ENCODE peak calls at places on chromosome 12, in four cellular contexts. C is aorta, W is PC-9, M is HepG2. O is an unnamed sample.

GRCh38 chr12:127284870-127285431 is 982.0 kb upstream of the TMEM132C start:
- DNase-seq in C (peak; percentile 53), W (no peak), M (no peak), O (peak; percentile 79)

GRCh38 chr12:104055686-104056388 is 5.8 kb upstream of the GLT8D2 start:
- DNase-seq in C (peak; percentile 46), W (no peak), M (no peak), O (no peak)

GRCh38 chr12:30874455-30875313 is 51.9 kb upstream of the TSPAN11 start:
- DNase-seq in C (peak; percentile 67), W (no peak), M (no peak), O (no peak)

GRCh38 chr12:89353188-89353822 is 1.0 kb upstream of the DUSP6 start:
- DNase-seq in C (peak; percentile 87), W (peak; percentile 55), M (peak; percentile 89), O (no peak)

GRCh38 chr12:93300611-93301021 is 77.1 kb upstream of the NUDT4 start:
- DNase-seq in C (no peak), W (no peak), M (peak; percentile 34), O (no peak)

GRCh38 chr12:113287899-113288282 is 47.0 kb downstream of the SLC8B1 start:
- DNase-seq in C (no peak), W (no peak), M (no peak), O (no peak)

GRCh38 chr12:122920687-122921086 is 24.8 kb upstream of the VPS37B start:
- DNase-seq in C (no peak), W (no peak), M (no peak), O (no peak)

GRCh38 chr12:74285773-74286172 is 251.9 kb upstream of the ATXN7L3B start:
- DNase-seq in C (no peak), W (peak; percentile 77), M (no peak), O (peak; percentile 77)

GRCh38 chr12:4956054-4956453 is 46.3 kb downstream of the KCNA1 start:
- DNase-seq in C (no peak), W (no peak), M (no peak), O (no peak)

GRCh38 chr12:132170094-132170636 is 25.9 kb downstream of the NOC4L start:
- DNase-seq in C (peak; percentile 72), W (no peak), M (no peak), O (no peak)
- H3K27ac ChIP-seq in C (no peak overlapping the region), W (no peak overlapping the region), M (no peak overlapping the region), O (no peak overlapping the region)

DNA sequence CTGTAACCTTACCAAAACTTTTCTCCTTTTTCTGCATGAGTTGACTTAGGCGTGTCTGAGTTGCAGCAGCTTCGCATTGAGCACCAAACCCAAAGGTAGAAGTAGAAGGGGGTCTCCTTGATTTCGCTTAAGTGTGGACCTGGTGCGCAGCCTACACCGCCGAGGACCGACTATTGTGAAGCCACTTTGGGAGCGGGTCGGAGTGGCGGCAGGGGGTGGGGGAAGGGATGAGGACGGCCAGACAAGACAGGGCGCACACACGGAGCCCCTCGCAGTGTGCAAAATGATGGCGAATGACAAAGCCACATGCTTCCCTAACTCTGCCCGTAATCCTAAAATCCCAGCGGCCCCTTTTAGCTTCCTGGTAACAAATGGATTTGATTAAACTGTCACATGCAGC is 1.1 kb downstream of the LMO3 start:
- DNase-seq in C (no peak), W (no peak), M (no peak), O (no peak)
- H3K27ac ChIP-seq in C (no peak overlapping the region), W (no peak overlapping the region), M (no peak overlapping the region), O (no peak overlapping the region)

GRCh38 chr12:49888461-49889151 is 15.1 kb downstream of the FAIM2 start:
- DNase-seq in C (peak; percentile 37), W (no peak), M (no peak), O (no peak)
- H3K27ac ChIP-seq in C (no peak overlapping the region), W (no peak overlapping the region), M (no peak overlapping the region), O (no peak overlapping the region)

DNA sequence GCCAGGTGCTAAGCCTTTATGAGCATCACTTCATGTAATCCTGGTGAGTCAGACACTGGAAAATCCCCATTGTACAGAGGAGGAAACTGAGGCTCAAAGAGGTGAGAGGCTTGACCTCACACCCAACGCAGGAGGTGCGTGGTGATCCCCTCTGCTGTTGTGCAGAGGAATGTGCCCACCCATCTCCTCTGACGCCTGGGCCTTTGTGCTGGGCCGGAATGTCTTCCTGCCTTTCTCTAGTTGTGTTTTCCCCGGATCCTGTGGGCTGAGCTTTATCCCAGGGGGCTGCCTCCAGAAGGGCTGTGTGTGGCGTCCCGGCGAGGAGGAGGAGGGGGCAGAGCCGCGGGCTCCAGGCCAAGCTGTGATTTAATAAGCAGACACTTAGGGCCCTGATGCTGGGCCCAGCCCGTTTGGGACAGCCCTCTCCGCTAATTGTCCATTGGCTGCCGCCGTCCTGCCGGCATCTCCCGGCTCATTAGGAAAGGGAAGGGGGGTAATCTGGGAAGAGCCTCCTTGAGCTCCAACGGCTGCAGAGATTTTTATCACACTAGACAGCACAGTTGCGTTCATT is 653.6 kb downstream of the MED13L start:
- DNase-seq in C (no peak), W (no peak), M (no peak), O (no peak)
- H3K27ac ChIP-seq in C (no peak overlapping the region), W (no peak overlapping the region), M (no peak overlapping the region), O (no peak overlapping the region)